ENCODE peak calls at places on chromosome 5, in four cellular contexts. One of them, this sample, is unnamed.
A peak's percentile ranks its signal among the peaks of the same experiment; 100 is the strongest.

GRCh38 chr5:96124589-96124988 is 162.9 kb upstream of the ELL2 start:
- DNase-seq in fibroblast of pulmonary artery: peak; percentile 27
- DNase-seq in neural progenitor cell: no peak
- DNase-seq in amniotic stem cell: no peak
- DNase-seq in this sample: peak; percentile 48

GRCh38 chr5:16291894-16292293 is 112.3 kb upstream of the MARCHF11 start:
- DNase-seq in neural progenitor cell: no peak
- DNase-seq in fibroblast of pulmonary artery: no peak
- DNase-seq in amniotic stem cell: no peak
- DNase-seq in this sample: no peak

GRCh38 chr5:106737111-106737510 is 933.6 kb downstream of the EFNA5 start:
- DNase-seq in fibroblast of pulmonary artery: no peak
- DNase-seq in amniotic stem cell: no peak
- DNase-seq in neural progenitor cell: no peak
- DNase-seq in this sample: no peak

GRCh38 chr5:132114150-132115121 is 40.8 kb downstream of the CSF2 start:
- DNase-seq in amniotic stem cell: no peak
- DNase-seq in neural progenitor cell: no peak
- DNase-seq in fibroblast of pulmonary artery: peak; percentile 56
- DNase-seq in this sample: peak; percentile 54

GRCh38 chr5:149563461-149563860 is 12.2 kb upstream of the CSNK1A1 start:
- DNase-seq in neural progenitor cell: no peak
- DNase-seq in amniotic stem cell: no peak
- DNase-seq in fibroblast of pulmonary artery: no peak
- DNase-seq in this sample: peak; percentile 65

GRCh38 chr5:140794594-140795258 is at the start of gene PCDHA2:
- DNase-seq in neural progenitor cell: peak; percentile 77
- DNase-seq in fibroblast of pulmonary artery: no peak
- DNase-seq in amniotic stem cell: no peak
- DNase-seq in this sample: no peak

GRCh38 chr5:73030995-73031394 is 75.2 kb downstream of the FCHO2 start:
- DNase-seq in fibroblast of pulmonary artery: peak; percentile 82
- DNase-seq in neural progenitor cell: peak; percentile 53
- DNase-seq in amniotic stem cell: peak; percentile 30
- DNase-seq in this sample: peak; percentile 70

GRCh38 chr5:86175224-86175623 is 442.5 kb upstream of the COX7C start:
- DNase-seq in neural progenitor cell: no peak
- DNase-seq in amniotic stem cell: no peak
- DNase-seq in fibroblast of pulmonary artery: no peak
- DNase-seq in this sample: no peak

GRCh38 chr5:73303139-73304079 is 130.4 kb downstream of the TMEM174 start:
- DNase-seq in amniotic stem cell: no peak
- DNase-seq in neural progenitor cell: peak; percentile 76
- DNase-seq in fibroblast of pulmonary artery: no peak
- DNase-seq in this sample: no peak

GRCh38 chr5:77791356-77791755 is 15.2 kb upstream of the TBCA start:
- DNase-seq in amniotic stem cell: no peak
- DNase-seq in neural progenitor cell: no peak
- DNase-seq in fibroblast of pulmonary artery: peak; percentile 53
- DNase-seq in this sample: no peak

GRCh38 chr5:142698447-142698846 is 12.6 kb upstream of the FGF1 start:
- DNase-seq in neural progenitor cell: no peak
- DNase-seq in amniotic stem cell: no peak
- DNase-seq in fibroblast of pulmonary artery: no peak
- DNase-seq in this sample: peak; percentile 22

GRCh38 chr5:95842955-95843544 is 20.5 kb upstream of the GLRX start:
- DNase-seq in fibroblast of pulmonary artery: peak; percentile 72
- DNase-seq in amniotic stem cell: no peak
- DNase-seq in neural progenitor cell: peak; percentile 38
- DNase-seq in this sample: peak; percentile 71

GRCh38 chr5:131264453-131265200 is 774 bp downstream of the CDC42SE2 start:
- DNase-seq in neural progenitor cell: peak; percentile 75
- DNase-seq in fibroblast of pulmonary artery: peak; percentile 35
- DNase-seq in amniotic stem cell: no peak
- DNase-seq in this sample: peak; percentile 27

GRCh38 chr5:8953911-8954310 is 592.0 kb downstream of the SEMA5A start:
- DNase-seq in neural progenitor cell: no peak
- DNase-seq in amniotic stem cell: no peak
- DNase-seq in fibroblast of pulmonary artery: no peak
- DNase-seq in this sample: no peak

GRCh38 chr5:51396797-51397196 is 13.5 kb downstream of the ISL1 start:
- DNase-seq in neural progenitor cell: no peak
- DNase-seq in fibroblast of pulmonary artery: no peak
- DNase-seq in amniotic stem cell: no peak
- DNase-seq in this sample: no peak

GRCh38 chr5:27124590-27124989 is 86.2 kb upstream of the CDH9 start:
- DNase-seq in amniotic stem cell: no peak
- DNase-seq in neural progenitor cell: peak; percentile 65
- DNase-seq in fibroblast of pulmonary artery: peak; percentile 60
- DNase-seq in this sample: peak; percentile 49

GRCh38 chr5:889075-889710 is 3.4 kb downstream of the BRD9 start:
- DNase-seq in neural progenitor cell: no peak
- DNase-seq in fibroblast of pulmonary artery: no peak
- DNase-seq in amniotic stem cell: no peak
- DNase-seq in this sample: no peak

GRCh38 chr5:139847091-139847490 is 51.5 kb downstream of the PSD2 start:
- DNase-seq in fibroblast of pulmonary artery: no peak
- DNase-seq in neural progenitor cell: no peak
- DNase-seq in amniotic stem cell: no peak
- DNase-seq in this sample: no peak

GRCh38 chr5:40497573-40497972 is 182.1 kb upstream of the PTGER4 start:
- DNase-seq in amniotic stem cell: no peak
- DNase-seq in neural progenitor cell: no peak
- DNase-seq in fibroblast of pulmonary artery: peak; percentile 53
- DNase-seq in this sample: peak; percentile 34

GRCh38 chr5:157312492-157312891 is 46.6 kb downstream of the CYFIP2 start:
- DNase-seq in amniotic stem cell: peak; percentile 42
- DNase-seq in fibroblast of pulmonary artery: peak; percentile 63
- DNase-seq in neural progenitor cell: peak; percentile 60
- DNase-seq in this sample: peak; percentile 74

GRCh38 chr5:1007221-1007680 is 1.4 kb upstream of the NKD2 start:
- DNase-seq in fibroblast of pulmonary artery: no peak
- DNase-seq in amniotic stem cell: no peak
- DNase-seq in neural progenitor cell: no peak
- DNase-seq in this sample: no peak

GRCh38 chr5:168964182-168964581 is 336.8 kb downstream of the SLIT3 start:
- DNase-seq in fibroblast of pulmonary artery: no peak
- DNase-seq in amniotic stem cell: no peak
- DNase-seq in neural progenitor cell: no peak
- DNase-seq in this sample: no peak